ENCODE peak calls at places on chromosomes 13 and 19, in nine cellular contexts. F is IMR-90; G is transverse colon; E is Panc1; R is CD4-positive, alpha-beta memory T cell; B is neural progenitor cell; X is PC-3; C is stomach; T is heart left ventricle. V is an unnamed sample. For H3K4me1, the result is how much of the 10 kb centered on the place peaks cover.

GRCh38 chr19:1411255-1412191 is 4.1 kb downstream of the DAZAP1 start:
- DNase-seq in E (no peak), G (peak), F (peak), X (no peak), T (peak), R (peak), B (no peak), C (no peak), V (no peak)

GRCh38 chr19:3374369-3375112 is 8.2 kb downstream of the NFIC start:
- DNase-seq in B (no peak), G (no peak), X (no peak), T (peak), C (peak), E (no peak), F (no peak), R (no peak), V (no peak)

GRCh38 chr19:34171877-34172660 is at the start of gene LSM14A:
- DNase-seq in C (peak), F (peak), X (peak), G (peak), E (peak), R (peak), T (peak), B (peak), V (peak)

GRCh38 chr19:33497151-33497777 is 24.3 kb downstream of the PEPD start:
- DNase-seq in T (peak), R (no peak), F (no peak), E (no peak), G (no peak), B (no peak), C (no peak), X (no peak), V (no peak)

GRCh38 chr13:46864941-46865340 is 31.9 kb downstream of the HTR2A start:
- DNase-seq in T (no peak), B (no peak), X (peak), E (no peak), R (no peak), C (no peak), G (no peak), F (no peak), V (no peak)

GRCh38 chr13:95155504-95155903 is 145.7 kb downstream of the ABCC4 start:
- DNase-seq in C (no peak), X (no peak), E (no peak), F (no peak), B (no peak), T (no peak), R (no peak), G (no peak), V (no peak)

GRCh38 chr19:23787106-23787505 is 28.4 kb upstream of the ZNF681 start:
- DNase-seq in E (no peak), C (no peak), B (no peak), G (peak), F (peak), R (no peak), X (peak), T (no peak), V (no peak)

GRCh38 chr19:29926031-29926430 is 16.0 kb upstream of the URI1 start:
- DNase-seq in T (no peak), G (no peak), B (no peak), X (no peak), F (no peak), E (no peak), R (no peak), C (no peak), V (no peak)

GRCh38 chr13:44331912-44332840 is 41.4 kb upstream of the SERP2 start:
- DNase-seq in C (no peak), T (peak), R (no peak), X (peak), E (no peak), B (peak), G (peak), F (peak), V (peak)

GRCh38 chr13:29956771-29957170 is 106.4 kb upstream of the UBL3 start:
- DNase-seq in T (no peak), G (no peak), C (no peak), R (no peak), X (no peak), F (no peak), B (no peak), E (no peak), V (no peak)

GRCh38 chr19:4052114-4052992 is 14.3 kb downstream of the ZBTB7A start:
- DNase-seq in C (peak), E (no peak), T (peak), R (no peak), B (no peak), G (peak), F (peak), X (peak), V (no peak)

GRCh38 chr19:14005381-14006084 is 587 bp downstream of the RFX1 start:
- DNase-seq in G (peak), F (peak), X (peak), T (peak), B (peak), E (no peak), C (peak), R (peak), V (peak)

GRCh38 chr19:32442650-32443049 is 37.1 kb downstream of the DPY19L3 start:
- DNase-seq in X (no peak), G (no peak), B (no peak), R (no peak), C (no peak), T (no peak), F (no peak), E (no peak), V (no peak)

GRCh38 chr19:43501661-43502418 is 2.7 kb downstream of the PHLDB3 start:
- DNase-seq in X (no peak), R (no peak), E (no peak), C (no peak), F (no peak), B (peak), T (no peak), G (no peak), V (no peak)

GRCh38 chr13:84661718-84662117 is 779.4 kb upstream of the SLITRK1 start:
- DNase-seq in T (no peak), R (no peak), G (no peak), F (peak), B (no peak), X (no peak), C (no peak), E (no peak), V (peak)

GRCh38 chr19:38412491-38412890 is 9.6 kb downstream of the FAM98C start:
- DNase-seq in R (no peak), C (no peak), G (no peak), B (no peak), F (no peak), X (no peak), E (no peak), T (no peak), V (no peak)

GRCh38 chr13:41454170-41454569 is 3.2 kb upstream of the RGCC start:
- DNase-seq in R (no peak), E (no peak), B (no peak), G (no peak), T (no peak), X (no peak), C (no peak), F (no peak), V (no peak)

GRCh38 chr19:12603714-12604113 is 6.9 kb downstream of the ZNF490 start:
- DNase-seq in G (peak), E (no peak), F (peak), C (no peak), R (peak), X (no peak), B (no peak), T (no peak), V (no peak)

GRCh38 chr13:29573190-29573589 is 22.3 kb downstream of the SLC7A1 start:
- DNase-seq in G (peak), F (peak), C (peak), E (no peak), R (no peak), B (no peak), X (no peak), T (peak), V (no peak)

GRCh38 chr13:51733656-51734334 is 70.2 kb downstream of the DHRS12 start:
- DNase-seq in F (peak), E (no peak), T (no peak), R (no peak), B (no peak), X (no peak), C (no peak), G (no peak), V (peak)

GRCh38 chr13:80211573-80211972 is 129.4 kb downstream of the SPRY2 start:
- DNase-seq in R (no peak), E (no peak), C (no peak), T (no peak), X (no peak), B (no peak), G (no peak), F (no peak), V (no peak)

GRCh38 chr19:42282036-42282762 is 13.1 kb downstream of the CIC start:
- DNase-seq in E (no peak), X (no peak), B (peak), G (no peak), T (peak), F (peak), C (no peak), R (no peak), V (peak)

GRCh38 chr13:45047394-45048328 is 58.3 kb downstream of the GPALPP1 start:
- DNase-seq in X (peak), C (peak), B (peak), G (peak), F (peak), E (peak), T (peak), R (peak), V (peak)

DNA sequence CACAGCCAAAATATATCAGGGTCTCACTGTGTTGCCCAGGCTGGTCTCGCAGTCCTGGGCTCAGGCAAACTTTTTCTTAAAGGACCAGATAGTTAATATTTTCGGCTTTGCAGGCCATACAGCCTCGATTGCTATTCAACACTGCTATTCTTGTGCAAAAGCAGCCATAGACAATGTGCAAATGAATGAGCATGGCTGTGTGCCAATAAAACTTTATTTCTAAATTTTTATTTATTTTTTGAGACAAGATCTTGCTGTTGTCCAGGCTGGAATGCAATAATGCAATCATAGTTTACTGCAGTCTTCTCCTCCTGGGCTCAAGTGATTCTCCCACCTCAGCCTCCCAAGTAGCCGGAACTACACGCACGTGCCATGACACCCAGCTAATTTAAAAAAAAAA is 8.2 kb upstream of the PGLS start:
- DNase-seq in F (no peak), G (no peak), R (no peak), E (no peak), B (no peak), C (no peak), X (no peak), T (no peak), V (no peak)
- H3K4me1 ChIP-seq in F (under half), G (under half), R (under half), E (under half), B (under half), C (under half), X (under half), T (under half), V (under half)

DNA sequence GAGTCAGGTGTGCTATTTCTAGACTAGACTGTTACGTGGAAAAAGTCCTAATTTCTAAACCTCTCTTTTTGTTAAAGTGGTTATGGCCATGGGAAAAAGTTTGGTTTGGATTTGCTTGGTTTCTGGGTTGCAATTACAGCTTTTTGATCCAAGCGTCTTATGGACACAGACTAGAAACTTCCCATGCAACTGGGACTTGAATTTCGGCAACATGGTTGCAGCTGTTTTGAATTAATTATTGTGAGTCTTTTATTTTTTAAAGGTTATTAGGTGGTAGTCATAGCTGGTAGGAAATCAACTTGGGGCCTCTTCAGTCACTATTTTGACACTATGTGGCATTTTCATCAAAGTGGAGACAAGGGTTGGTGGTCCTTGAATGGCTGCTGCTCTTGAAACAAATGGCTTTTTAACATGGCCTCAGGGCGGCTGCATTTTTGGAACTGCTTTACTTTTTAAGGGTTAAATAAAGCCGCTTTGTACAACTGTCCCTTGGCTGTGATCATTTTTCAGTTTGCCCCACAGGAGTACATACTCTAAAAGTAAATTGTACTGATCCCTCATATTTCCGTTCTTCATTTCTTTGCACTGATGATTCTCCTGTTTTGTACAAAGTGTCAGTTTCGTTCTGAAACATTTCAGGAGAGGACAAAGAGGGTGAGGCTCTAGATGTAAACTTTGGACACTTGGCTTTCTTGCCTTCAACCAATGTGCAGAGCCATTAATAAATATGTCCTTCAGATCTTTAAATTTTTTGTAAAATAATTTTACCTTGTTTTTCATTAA is 15.9 kb downstream of the HNRNPM start:
- DNase-seq in E (no peak), G (no peak), B (no peak), T (no peak), R (no peak), F (no peak), X (no peak), C (no peak), V (peak)
- H3K4me1 ChIP-seq in E (half or more), G (under half), B (under half), T (half or more), R (half or more), F (under half), X (under half), C (half or more), V (under half)

DNA sequence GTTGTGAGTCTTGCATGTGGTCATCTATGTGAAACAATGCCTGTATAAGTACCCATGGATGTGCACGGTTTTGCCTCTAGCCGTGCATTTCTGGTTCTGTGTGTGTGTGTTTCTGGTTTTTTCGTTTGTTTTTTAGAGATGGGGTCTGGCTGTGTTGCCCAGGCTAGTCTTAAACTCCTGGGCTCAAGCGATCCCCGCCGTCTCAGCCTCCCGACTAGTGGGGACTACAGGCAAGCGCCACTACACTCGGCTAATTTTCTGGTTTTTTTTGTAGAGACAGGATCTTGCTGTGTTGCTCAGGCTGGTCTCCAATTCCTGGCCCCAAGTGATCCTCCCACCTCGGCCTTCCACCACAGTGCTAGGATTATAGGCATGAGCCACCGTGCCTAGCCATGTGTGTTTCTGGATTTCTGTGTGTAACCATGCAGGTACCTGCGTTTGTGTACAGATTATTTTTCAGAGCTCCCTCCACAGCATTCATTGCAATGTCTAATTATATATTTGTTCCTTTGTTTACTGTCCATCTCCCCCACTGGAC is 15.9 kb upstream of the FOSB start:
- DNase-seq in T (no peak), B (no peak), X (no peak), E (no peak), G (no peak), C (no peak), R (no peak), F (no peak), V (no peak)
- H3K4me1 ChIP-seq in T (under half), B (under half), X (under half), E (under half), G (under half), C (under half), R (half or more), F (under half), V (under half)

GRCh38 chr19:48332662-48333466 is 7.5 kb downstream of the EMP3 start:
- DNase-seq in E (no peak), T (peak), C (peak), F (peak), G (peak), X (peak), B (peak), R (peak), V (peak)
- H3K4me1 ChIP-seq in E (under half), T (under half), C (under half), F (under half), G (under half), X (under half), B (under half), R (half or more), V (under half)

DNA sequence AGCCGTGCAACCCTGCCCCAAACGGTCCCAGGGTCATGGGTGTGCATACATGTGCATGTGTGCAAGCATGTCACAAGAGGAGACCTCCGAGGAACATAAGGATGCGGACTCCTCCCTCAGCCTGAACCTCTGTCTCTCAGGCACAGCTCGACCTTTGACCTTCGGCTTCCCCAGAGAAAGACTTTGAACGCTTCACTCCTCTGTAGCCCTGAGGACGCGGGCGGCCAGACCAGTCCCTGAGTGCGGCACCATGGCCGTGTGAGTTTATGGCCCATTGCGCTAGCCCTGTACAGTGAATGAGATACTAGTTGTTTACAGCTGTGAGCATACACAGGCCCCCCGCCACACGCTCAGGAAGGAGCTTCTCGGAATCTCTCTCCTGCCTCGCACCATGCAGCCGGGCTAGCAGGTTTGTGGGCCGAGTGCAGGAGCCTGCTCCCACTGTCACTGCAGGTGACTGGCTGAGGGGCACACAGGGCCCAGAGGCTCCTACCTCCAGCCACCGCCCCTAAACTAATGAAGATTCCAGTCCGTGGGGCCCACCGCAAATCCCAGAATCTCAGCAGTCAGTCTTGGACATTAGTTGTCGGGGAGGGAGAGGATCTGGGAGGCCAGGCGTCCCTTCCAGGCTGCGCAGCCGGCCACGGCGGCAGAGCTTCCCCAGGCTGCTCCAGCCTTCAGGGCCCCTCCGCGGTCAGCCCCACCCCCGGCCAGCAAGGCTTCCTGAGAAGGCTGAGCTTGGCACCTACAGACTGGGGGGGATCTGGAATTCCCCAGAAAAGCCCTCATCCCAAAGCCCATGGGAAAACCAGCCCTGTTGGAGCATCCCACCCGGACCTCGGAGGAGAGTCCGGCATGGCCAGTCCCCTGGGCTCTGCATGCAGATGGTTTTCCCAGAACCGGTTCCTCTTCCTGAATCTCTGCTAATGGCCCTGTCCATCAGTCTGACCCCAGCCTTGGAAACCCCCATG is 10.6 kb downstream of the RASA3 start:
- DNase-seq in T (no peak), R (no peak), G (peak), F (no peak), X (no peak), B (peak), E (no peak), C (no peak), V (no peak)
- H3K4me1 ChIP-seq in T (under half), R (half or more), G (under half), F (under half), X (under half), B (under half), E (half or more), C (under half), V (under half)